ENCODE peak calls at places on chromosomes 6 and 20, in four cellular contexts. One of them, this sample, is unnamed.

GRCh38 chr6:105646391-105646867 is 243.5 kb upstream of the PREP start:
- DNase-seq in caudate nucleus: no peak
- DNase-seq in activated T-helper 1 cell treated with anti-CD3 and anti-CD28 coated beads, Interleukin-2, amount 50 U/mL, for 16 hours: no peak
- DNase-seq in NT2/D1: no peak
- DNase-seq in this sample: peak; percentile 46

GRCh38 chr6:90241229-90241873 is 55.3 kb downstream of the BACH2 start:
- DNase-seq in caudate nucleus: no peak
- DNase-seq in activated T-helper 1 cell treated with anti-CD3 and anti-CD28 coated beads, Interleukin-2, amount 50 U/mL, for 16 hours: no peak
- DNase-seq in NT2/D1: no peak
- DNase-seq in this sample: no peak

GRCh38 chr20:8361008-8361652 is 229.1 kb downstream of the PLCB1 start:
- DNase-seq in caudate nucleus: no peak
- DNase-seq in activated T-helper 1 cell treated with anti-CD3 and anti-CD28 coated beads, Interleukin-2, amount 50 U/mL, for 16 hours: no peak
- DNase-seq in NT2/D1: no peak
- DNase-seq in this sample: no peak

GRCh38 chr6:139881251-139881650 is 506.8 kb upstream of the CITED2 start:
- DNase-seq in caudate nucleus: no peak
- DNase-seq in activated T-helper 1 cell treated with anti-CD3 and anti-CD28 coated beads, Interleukin-2, amount 50 U/mL, for 16 hours: no peak
- DNase-seq in NT2/D1: no peak
- DNase-seq in this sample: no peak

GRCh38 chr6:111758608-111759293 is 114.5 kb downstream of the FYN start:
- DNase-seq in caudate nucleus: no peak
- DNase-seq in activated T-helper 1 cell treated with anti-CD3 and anti-CD28 coated beads, Interleukin-2, amount 50 U/mL, for 16 hours: no peak
- DNase-seq in NT2/D1: no peak
- DNase-seq in this sample: no peak

GRCh38 chr6:36386495-36387439 is 702 bp downstream of the ETV7 start:
- DNase-seq in caudate nucleus: no peak
- DNase-seq in activated T-helper 1 cell treated with anti-CD3 and anti-CD28 coated beads, Interleukin-2, amount 50 U/mL, for 16 hours: no peak
- DNase-seq in NT2/D1: no peak
- DNase-seq in this sample: peak; percentile 29

GRCh38 chr6:112743343-112743742 is 396.2 kb downstream of the RFPL4B start:
- DNase-seq in caudate nucleus: no peak
- DNase-seq in activated T-helper 1 cell treated with anti-CD3 and anti-CD28 coated beads, Interleukin-2, amount 50 U/mL, for 16 hours: no peak
- DNase-seq in NT2/D1: peak; percentile 11
- DNase-seq in this sample: no peak

GRCh38 chr6:53659458-53659857 is 6.1 kb downstream of the KLHL31 start:
- DNase-seq in caudate nucleus: no peak
- DNase-seq in activated T-helper 1 cell treated with anti-CD3 and anti-CD28 coated beads, Interleukin-2, amount 50 U/mL, for 16 hours: no peak
- DNase-seq in NT2/D1: no peak
- DNase-seq in this sample: peak; percentile 39

GRCh38 chr20:50196248-50196647 is 5.6 kb downstream of the CEBPB start:
- DNase-seq in caudate nucleus: no peak
- DNase-seq in activated T-helper 1 cell treated with anti-CD3 and anti-CD28 coated beads, Interleukin-2, amount 50 U/mL, for 16 hours: no peak
- DNase-seq in NT2/D1: no peak
- DNase-seq in this sample: peak; percentile 43

GRCh38 chr20:25336561-25337422 is 53.8 kb downstream of the ABHD12 start:
- DNase-seq in caudate nucleus: no peak
- DNase-seq in activated T-helper 1 cell treated with anti-CD3 and anti-CD28 coated beads, Interleukin-2, amount 50 U/mL, for 16 hours: no peak
- DNase-seq in NT2/D1: no peak
- DNase-seq in this sample: no peak

GRCh38 chr20:4814696-4815252 is 93.1 kb downstream of the PRND start:
- DNase-seq in caudate nucleus: no peak
- DNase-seq in activated T-helper 1 cell treated with anti-CD3 and anti-CD28 coated beads, Interleukin-2, amount 50 U/mL, for 16 hours: no peak
- DNase-seq in NT2/D1: no peak
- DNase-seq in this sample: no peak

GRCh38 chr6:148405893-148406292 is 63.3 kb downstream of the SASH1 start:
- DNase-seq in caudate nucleus: no peak
- DNase-seq in activated T-helper 1 cell treated with anti-CD3 and anti-CD28 coated beads, Interleukin-2, amount 50 U/mL, for 16 hours: no peak
- DNase-seq in NT2/D1: no peak
- DNase-seq in this sample: peak; percentile 82

GRCh38 chr6:42249279-42249678 is 31.6 kb upstream of the MRPS10 start:
- DNase-seq in caudate nucleus: no peak
- DNase-seq in activated T-helper 1 cell treated with anti-CD3 and anti-CD28 coated beads, Interleukin-2, amount 50 U/mL, for 16 hours: no peak
- DNase-seq in NT2/D1: no peak
- DNase-seq in this sample: no peak

GRCh38 chr6:145561095-145561820 is 174.1 kb downstream of the EPM2A start:
- DNase-seq in caudate nucleus: peak; percentile 3
- DNase-seq in activated T-helper 1 cell treated with anti-CD3 and anti-CD28 coated beads, Interleukin-2, amount 50 U/mL, for 16 hours: no peak
- DNase-seq in NT2/D1: no peak
- DNase-seq in this sample: no peak